ENCODE peak calls at places on chromosomes 6 and 20, in four cellular contexts. M is PC-3, Z is pancreas, I is thoracic aorta. P is an unnamed sample.

GRCh38 chr6:56856036-56856580 is 98.8 kb upstream of the BEND6 start:
- DNase-seq in Z (no peak), I (no peak), M (no peak), P (no peak)

GRCh38 chr6:44388135-44388487 is 605 bp downstream of the CDC5L start:
- DNase-seq in M (no peak), I (no peak), Z (no peak), P (no peak)

GRCh38 chr6:36368421-36368820 is 19.0 kb downstream of the ETV7 start:
- DNase-seq in Z (no peak), I (no peak), M (no peak), P (no peak)

GRCh38 chr6:131173680-131174079 is 38.4 kb downstream of the AKAP7 start:
- DNase-seq in Z (no peak), M (no peak), I (no peak), P (no peak)

GRCh38 chr6:301929-302705 is 9.8 kb downstream of the DUSP22 start:
- DNase-seq in M (no peak), I (no peak), Z (no peak), P (peak; percentile 64)

GRCh38 chr20:4544765-4545164 is 176.9 kb upstream of the PRND start:
- DNase-seq in M (peak; percentile 61), Z (no peak), I (no peak), P (no peak)

GRCh38 chr6:157764346-157765068 is 58.5 kb upstream of the SNX9 start:
- DNase-seq in I (peak; percentile 62), M (peak; percentile 95), Z (peak; percentile 32), P (peak; percentile 92)

GRCh38 chr20:31968299-31969126 is 562 bp downstream of the XKR7 start:
- DNase-seq in M (peak; percentile 61), I (no peak), Z (peak; percentile 45), P (no peak)

GRCh38 chr6:42224222-42225042 is 6.8 kb upstream of the MRPS10 start:
- DNase-seq in M (peak; percentile 99), Z (no peak), I (no peak), P (no peak)

GRCh38 chr6:98832282-98833100 is 1.9 kb upstream of the POU3F2 start:
- DNase-seq in Z (no peak), M (peak; percentile 32), I (peak; percentile 38), P (no peak)

GRCh38 chr6:30067460-30068139 is 602 bp downstream of the PPP1R11 start:
- DNase-seq in Z (no peak), I (peak; percentile 68), M (no peak), P (no peak)

GRCh38 chr20:31551581-31552081 is 37.4 kb downstream of the HM13 start:
- DNase-seq in Z (no peak), M (no peak), I (no peak), P (no peak)

GRCh38 chr6:151509048-151509447 is 15.2 kb downstream of the CCDC170 start:
- DNase-seq in I (no peak), M (no peak), Z (no peak), P (no peak)

GRCh38 chr20:43961116-43961515 is 46.5 kb downstream of the TOX2 start:
- DNase-seq in Z (no peak), M (no peak), I (no peak), P (no peak)

GRCh38 chr6:160110724-160111123 is 10.9 kb upstream of the SLC22A1 start:
- DNase-seq in Z (no peak), M (no peak), I (no peak), P (no peak)

GRCh38 chr20:39893013-39893685 is 795.9 kb downstream of the MAFB start:
- DNase-seq in M (no peak), I (no peak), Z (no peak), P (no peak)

GRCh38 chr6:167786859-167787675 is 39.6 kb upstream of the AFDN start:
- DNase-seq in Z (no peak), I (no peak), M (no peak), P (peak; percentile 56)

GRCh38 chr6:31822038-31822821 is 5.3 kb upstream of the HSPA1B start:
- DNase-seq in M (peak; percentile 92), Z (peak; percentile 89), I (peak; percentile 83), P (peak; percentile 93)

GRCh38 chr6:56259163-56259562 is 11.8 kb upstream of the COL21A1 start:
- DNase-seq in M (no peak), Z (no peak), I (no peak), P (no peak)

GRCh38 chr6:169292340-169293124 is 38.9 kb upstream of the THBS2 start:
- DNase-seq in M (peak; percentile 57), Z (no peak), I (no peak), P (peak; percentile 85)

GRCh38 chr20:17878912-17879602 is 89.5 kb downstream of the SNX5 start:
- DNase-seq in M (no peak), I (no peak), Z (no peak), P (no peak)

GRCh38 chr20:47118201-47118600 is 223.6 kb downstream of the EYA2 start:
- DNase-seq in I (no peak), Z (no peak), M (no peak), P (no peak)

GRCh38 chr20:9411833-9412232 is 102.6 kb upstream of the LAMP5 start:
- DNase-seq in M (no peak), I (no peak), Z (no peak), P (no peak)

GRCh38 chr20:555933-556332 is 12.3 kb upstream of the CSNK2A1 start:
- DNase-seq in M (no peak), I (no peak), Z (no peak), P (no peak)

GRCh38 chr6:101534386-101534785 is 140.9 kb downstream of the GRIK2 start:
- DNase-seq in M (no peak), I (no peak), Z (no peak), P (no peak)

GRCh38 chr6:138087549-138087948 is 19.7 kb downstream of the PERP start:
- DNase-seq in M (peak; percentile 25), I (no peak), Z (no peak), P (no peak)

GRCh38 chr6:40688214-40688761 is 101.1 kb upstream of the LRFN2 start:
- DNase-seq in Z (no peak), M (no peak), I (no peak), P (no peak)

GRCh38 chr20:17617212-17617867 is 47.5 kb downstream of the DSTN start:
- DNase-seq in I (no peak), M (peak; percentile 53), Z (peak; percentile 52), P (peak; percentile 78)

DNA sequence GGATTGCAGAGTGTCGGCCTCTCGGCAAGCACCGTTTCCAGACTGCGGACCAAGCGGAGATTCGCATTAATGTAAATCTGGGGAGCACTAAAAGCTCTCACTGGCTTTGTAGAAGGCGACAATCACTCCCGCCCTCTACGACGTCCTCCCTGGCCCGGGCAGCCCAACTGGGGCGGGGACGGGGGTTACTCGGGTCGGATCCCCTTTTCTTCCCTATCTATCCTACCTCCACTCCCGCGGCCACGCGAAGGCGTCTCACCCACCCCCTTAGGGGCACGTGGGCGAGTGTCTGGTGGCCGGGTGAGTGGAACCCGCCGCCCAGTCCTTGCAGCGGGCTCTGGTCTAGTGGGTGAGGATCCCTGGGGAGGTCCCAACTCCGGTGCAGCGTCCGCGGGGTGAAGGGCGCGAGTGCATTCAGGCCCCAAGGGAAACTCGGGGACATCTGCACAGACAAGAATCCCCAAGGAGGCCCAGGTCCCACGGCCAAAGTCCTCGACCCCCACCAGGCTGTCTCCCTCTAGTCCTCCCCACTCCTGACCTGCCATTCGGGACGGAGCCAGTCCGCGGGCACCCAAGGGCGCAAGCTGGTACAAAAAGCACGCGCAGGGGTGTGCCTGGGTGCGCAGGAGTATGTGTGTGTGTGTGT is 42.4 kb upstream of the OSTM1 start:
- DNase-seq in Z (no peak), I (no peak), M (no peak), P (no peak)
- H3K4me3 ChIP-seq in Z (no peak overlapping the region), I (peak overlapping the region; percentile 81), M (no peak overlapping the region), P (peak overlapping the region; percentile 67)

DNA sequence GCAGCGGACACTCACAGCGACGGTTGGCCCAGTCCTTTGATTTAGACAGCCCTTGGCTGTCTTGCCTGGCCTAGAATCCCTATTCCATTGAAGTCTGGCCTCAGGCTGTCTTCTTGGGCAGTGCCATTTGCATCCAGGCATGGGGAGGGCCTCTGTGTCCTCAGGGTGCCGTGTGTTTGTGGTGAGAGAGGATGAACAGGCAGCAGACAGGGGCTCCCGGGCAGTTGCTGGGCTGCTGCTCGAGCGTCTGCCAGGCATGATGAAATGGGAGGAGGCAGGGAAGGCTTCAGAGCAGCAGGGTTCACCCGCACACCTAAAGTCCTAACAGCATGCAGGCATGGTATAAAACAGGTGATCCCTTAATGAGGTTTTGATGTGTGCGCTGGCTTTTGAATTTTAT is 126.9 kb downstream of the SOBP start:
- DNase-seq in Z (no peak), M (no peak), I (no peak), P (no peak)
- H3K4me3 ChIP-seq in Z (no peak overlapping the region), M (no peak overlapping the region), I (no peak overlapping the region), P (no peak overlapping the region)

GRCh38 chr6:127971945-127972391 is 71.1 kb upstream of the THEMIS start:
- DNase-seq in I (no peak), Z (no peak), M (peak; percentile 89), P (no peak)
- H3K4me3 ChIP-seq in I (no peak overlapping the region), Z (no peak overlapping the region), M (peak overlapping the region; percentile 45), P (no peak overlapping the region)

GRCh38 chr6:105994522-105995402 is 91.4 kb upstream of the PRDM1 start:
- DNase-seq in I (no peak), Z (no peak), M (no peak), P (peak; percentile 78)
- H3K4me3 ChIP-seq in I (peak overlapping the region; percentile 90), Z (peak overlapping the region; percentile 29), M (no peak overlapping the region), P (peak overlapping the region; percentile 61)

GRCh38 chr20:62303049-62303326 is 191 bp downstream of the ADRM1 start:
- DNase-seq in Z (no peak), I (no peak), M (no peak), P (no peak)
- H3K4me3 ChIP-seq in Z (peak overlapping the region; percentile 94), I (peak overlapping the region; percentile 97), M (peak overlapping the region; percentile 94), P (peak overlapping the region; percentile 96)

GRCh38 chr20:38724603-38725457 is 544 bp downstream of the SLC32A1 start:
- DNase-seq in I (no peak), Z (no peak), M (no peak), P (no peak)
- H3K4me3 ChIP-seq in I (no peak overlapping the region), Z (no peak overlapping the region), M (no peak overlapping the region), P (no peak overlapping the region)

GRCh38 chr6:165220030-165220429 is 89.4 kb downstream of the C6orf118 start:
- DNase-seq in I (no peak), M (no peak), Z (no peak), P (no peak)

GRCh38 chr6:165222315-165223025 is 86.9 kb downstream of the C6orf118 start:
- DNase-seq in M (peak; percentile 11), I (no peak), Z (no peak), P (no peak)

GRCh38 chr6:165218816-165219215 is 90.6 kb downstream of the C6orf118 start:
- DNase-seq in M (peak; percentile 79), Z (no peak), I (no peak), P (no peak)

GRCh38 chr6:165223736-165224135 is 85.7 kb downstream of the C6orf118 start:
- DNase-seq in I (no peak), M (no peak), Z (no peak), P (no peak)

GRCh38 chr6:165219629-165220028 is 89.8 kb downstream of the C6orf118 start:
- DNase-seq in M (no peak), I (no peak), Z (no peak), P (no peak)
- H3K4me3 ChIP-seq in M (no peak overlapping the region), I (no peak overlapping the region), Z (no peak overlapping the region), P (no peak overlapping the region)

P was measured in suprapubic skin.